ENCODE peak calls at places on chromosomes 3 and 15, in four cellular contexts. B is WTC11, M is K562, H is HepG2. I is an unnamed sample.

GRCh38 chr15:72382146-72382545 is 6.3 kb upstream of the HEXA start:
- DNase-seq in B (no peak), M (no peak), H (peak), I (no peak)

GRCh38 chr3:25454411-25454927 is 26.4 kb downstream of the RARB start:
- DNase-seq in B (no peak), M (no peak), H (no peak), I (no peak)

GRCh38 chr3:39383913-39384664 is 919 bp downstream of the SLC25A38 start:
- DNase-seq in B (peak), M (peak), H (peak), I (peak)

GRCh38 chr3:175208316-175208715 is 349.2 kb downstream of the NAALADL2 start:
- DNase-seq in B (no peak), M (no peak), H (no peak), I (no peak)

GRCh38 chr3:197340521-197340871 is 42.1 kb upstream of the DLG1 start:
- DNase-seq in B (no peak), M (no peak), H (no peak), I (no peak)

GRCh38 chr3:142566096-142566495 is 12.4 kb downstream of the ATR start:
- DNase-seq in B (no peak), M (no peak), H (no peak), I (no peak)

GRCh38 chr3:129230311-129231019 is 18.9 kb upstream of the COPG1 start:
- DNase-seq in B (no peak), M (no peak), H (peak), I (peak)

GRCh38 chr15:91099616-91100560 is at the start of gene SV2B:
- DNase-seq in B (peak), M (no peak), H (no peak), I (no peak)

GRCh38 chr15:90895571-90896117 is 7.5 kb upstream of the MAN2A2 start:
- DNase-seq in B (no peak), M (peak), H (no peak), I (peak)

GRCh38 chr15:42165081-42165480 is 8.6 kb upstream of the PLA2G4F start:
- DNase-seq in B (no peak), M (no peak), H (no peak), I (no peak)

GRCh38 chr3:70067860-70068479 is 68.4 kb downstream of the SAMMSON start:
- DNase-seq in B (no peak), M (no peak), H (no peak), I (no peak)

DNA sequence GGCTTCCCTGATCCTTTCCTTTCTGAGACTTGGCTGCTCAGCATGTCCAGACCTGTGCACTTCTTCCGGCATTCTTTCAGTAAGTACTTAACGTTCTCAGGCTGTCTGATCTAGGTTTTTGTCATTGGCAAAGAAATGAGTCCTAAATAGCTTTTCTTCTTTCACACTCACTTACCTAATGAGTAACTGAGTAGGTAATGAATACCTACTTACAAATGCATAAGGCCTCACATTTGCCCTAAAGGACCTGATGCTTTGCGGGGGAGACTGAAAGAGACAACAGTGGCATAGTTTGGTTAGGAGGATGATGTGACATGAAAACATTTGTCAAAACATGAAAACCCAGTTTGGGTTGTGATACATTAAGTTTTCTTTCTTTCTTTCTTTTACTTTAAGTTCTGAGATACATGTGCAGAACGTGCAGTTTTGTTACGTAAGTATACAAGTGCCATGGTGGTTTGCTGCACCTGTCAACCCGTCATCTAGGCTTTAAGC is 516.7 kb upstream of the CFAP20DC start:
- DNase-seq in B (no peak), M (no peak), H (no peak), I (no peak)
- TF ChIP-seq HMGXB4 in B (no peak), M (no peak), H (no peak), I (no peak)

GRCh38 chr3:126395846-126396513 is 1.3 kb downstream of the CFAP100 start:
- DNase-seq in B (no peak), M (no peak), H (no peak), I (no peak)

GRCh38 chr3:126397610-126398422 is 3.1 kb downstream of the CFAP100 start:
- DNase-seq in B (no peak), M (no peak), H (no peak), I (no peak)

GRCh38 chr3:126398423-126399347 is 4.0 kb downstream of the CFAP100 start:
- DNase-seq in B (no peak), M (no peak), H (no peak), I (no peak)

GRCh38 chr3:126394977-126395321 is 240 bp downstream of the CFAP100 start:
- DNase-seq in B (peak), M (no peak), H (no peak), I (no peak)

DNA sequence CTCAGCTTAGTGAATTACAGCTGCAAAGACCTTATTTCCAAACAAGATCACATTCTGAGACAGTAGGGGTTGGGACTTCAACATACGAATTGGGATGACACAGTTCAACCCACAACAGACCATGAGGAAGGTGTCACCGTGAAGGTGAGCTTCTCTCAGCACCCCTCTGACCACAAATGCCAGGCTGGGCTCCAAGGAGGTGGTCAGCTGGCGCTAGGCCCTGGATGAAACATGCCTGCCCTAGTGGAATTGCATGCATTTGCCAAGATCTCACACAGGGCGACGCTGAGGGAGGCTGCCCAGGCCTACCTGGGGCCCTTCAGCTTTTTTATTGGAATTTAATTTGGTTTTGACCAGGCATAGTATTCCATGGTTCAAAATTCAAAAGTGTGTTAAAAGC is 1.8 kb downstream of the CFAP100 start:
- DNase-seq in B (no peak), M (no peak), H (no peak), I (no peak)
- TF ChIP-seq HMGXB4 in B (no peak), M (no peak), H (no peak), I (no peak)

DNA sequence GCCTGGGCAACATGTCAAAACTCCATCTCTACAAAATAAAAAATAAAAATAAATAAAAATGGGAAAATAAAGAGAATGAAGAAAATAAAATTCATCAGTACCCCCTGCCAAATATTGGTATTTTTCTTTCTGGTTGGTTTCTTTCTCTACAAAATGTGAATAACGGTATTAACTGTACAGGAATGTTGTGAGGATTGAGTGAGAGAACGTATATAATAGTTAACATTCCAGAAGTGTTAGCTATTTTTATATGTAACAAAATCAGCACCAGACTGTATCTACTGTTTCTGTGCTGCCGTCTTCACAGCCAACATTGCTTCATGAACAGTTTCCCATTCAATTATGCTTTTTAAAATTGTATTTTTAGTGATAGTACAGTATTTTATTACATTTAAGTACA is 25.5 kb upstream of the RNU6-1 start:
- DNase-seq in B (no peak), M (no peak), H (no peak), I (no peak)
- TF ChIP-seq HMGXB4 in B (no peak), M (no peak), H (no peak), I (no peak)

GRCh38 chr3:124567168-124567567 is 163.1 kb upstream of the UMPS start:
- DNase-seq in B (no peak), M (no peak), H (no peak), I (no peak)

GRCh38 chr3:124566701-124567100 is 163.6 kb upstream of the UMPS start:
- DNase-seq in B (no peak), M (no peak), H (no peak), I (no peak)

GRCh38 chr3:124572851-124573405 is 157.3 kb upstream of the UMPS start:
- DNase-seq in B (no peak), M (no peak), H (no peak), I (no peak)

GRCh38 chr3:124570232-124570631 is 160.0 kb upstream of the UMPS start:
- DNase-seq in B (no peak), M (no peak), H (no peak), I (no peak)

DNA sequence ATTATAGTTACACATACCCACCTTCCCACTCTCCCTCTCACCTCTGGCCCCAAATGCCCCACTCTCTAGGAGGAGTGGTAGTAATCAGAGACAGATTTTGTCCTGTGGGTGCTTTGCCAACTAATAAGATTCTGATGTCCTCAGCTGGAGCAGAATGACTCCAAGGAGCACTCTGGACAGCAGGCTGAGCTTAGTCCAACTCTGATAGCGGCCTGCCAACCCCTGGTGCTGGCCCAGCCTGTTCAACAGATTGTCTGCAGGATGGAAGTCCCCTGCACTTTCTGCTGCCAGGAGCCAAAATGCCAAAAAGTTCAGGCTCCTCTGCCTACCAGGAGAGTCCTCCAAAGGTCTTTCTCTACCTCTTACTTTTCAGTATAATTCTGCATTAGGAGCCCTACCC is 160.5 kb upstream of the UMPS start:
- DNase-seq in B (no peak), M (no peak), H (no peak), I (no peak)
- TF ChIP-seq HMGXB4 in B (no peak), M (no peak), H (no peak), I (no peak)

GRCh38 chr3:85808750-85809149 is 850.0 kb downstream of the CADM2 start:
- DNase-seq in B (no peak), M (no peak), H (no peak), I (no peak)
- TF ChIP-seq HMGXB4 in B (no peak), M (no peak), H (no peak), I (no peak)

DNA sequence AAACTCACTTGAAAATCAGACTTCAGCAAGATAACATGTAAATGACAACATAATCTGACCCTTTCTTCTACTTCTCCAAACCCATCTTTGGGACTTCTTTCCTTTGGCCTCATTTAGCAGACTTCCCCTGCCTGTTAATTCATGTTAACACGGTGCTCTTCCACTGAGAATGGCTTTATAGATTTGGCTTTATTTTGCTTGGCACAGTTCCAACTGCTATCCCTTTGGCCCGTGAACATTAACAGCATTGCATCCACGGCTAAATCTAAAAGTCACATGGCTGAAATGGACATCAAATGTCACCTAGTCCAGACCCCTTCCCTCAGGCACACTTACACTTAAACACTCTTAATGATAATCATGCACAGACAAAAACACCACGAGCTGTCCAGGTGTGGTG is 3.8 kb downstream of the ZMAT3 start:
- DNase-seq in B (no peak), M (no peak), H (no peak), I (no peak)
- TF ChIP-seq HMGXB4 in B (no peak), M (no peak), H (no peak), I (no peak)

DNA sequence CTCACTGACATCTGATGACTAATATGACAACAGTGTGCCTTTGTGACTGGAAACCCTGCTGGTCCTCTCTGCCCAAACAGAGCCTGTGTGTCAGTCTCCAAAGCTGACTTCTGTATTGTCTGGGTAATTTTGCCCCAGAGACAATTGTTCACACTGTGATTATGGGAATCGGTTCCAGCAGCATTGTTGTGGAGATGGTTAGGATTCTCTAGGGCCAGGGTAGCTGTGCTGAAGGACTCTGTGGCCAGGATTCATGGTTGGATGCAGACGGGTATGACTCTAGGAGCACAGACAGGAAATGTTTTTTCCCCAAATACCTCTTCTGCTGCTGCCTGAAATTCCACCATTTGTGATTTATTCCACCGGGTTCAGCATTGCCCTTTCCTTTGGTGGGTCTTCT is 57.5 kb upstream of the ITGA11 start:
- DNase-seq in B (no peak), M (no peak), H (no peak), I (no peak)
- TF ChIP-seq HMGXB4 in B (no peak), M (no peak), H (no peak), I (no peak)

GRCh38 chr3:127456471-127457093 is 134.0 kb downstream of the TPRA1 start:
- DNase-seq in B (peak), M (no peak), H (no peak), I (no peak)

GRCh38 chr3:127457746-127458145 is 132.8 kb downstream of the TPRA1 start:
- DNase-seq in B (no peak), M (no peak), H (no peak), I (no peak)

GRCh38 chr3:127458698-127459097 is 131.8 kb downstream of the TPRA1 start:
- DNase-seq in B (peak), M (peak), H (no peak), I (no peak)

GRCh38 chr3:127455541-127456450 is 134.7 kb downstream of the TPRA1 start:
- DNase-seq in B (peak), M (peak), H (peak), I (peak)

DNA sequence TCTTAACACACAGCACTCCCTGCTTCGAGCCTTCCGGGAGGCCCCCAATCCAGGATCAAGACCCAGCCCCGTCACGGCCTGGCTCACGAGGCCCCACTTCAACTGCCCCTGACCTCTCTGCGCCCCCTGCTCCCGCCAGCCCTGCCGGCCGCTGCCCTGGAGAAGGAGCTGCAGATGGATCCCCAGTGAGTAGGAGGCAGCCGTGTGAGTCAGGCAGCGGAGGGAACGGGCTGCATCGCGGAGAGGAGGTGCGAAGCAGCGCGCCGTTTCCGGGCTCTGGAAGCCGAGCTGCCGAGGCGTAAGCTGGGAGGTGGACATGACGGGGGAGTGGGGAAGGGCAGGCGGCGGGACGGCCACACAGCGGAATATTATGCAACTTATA is 133.4 kb downstream of the TPRA1 start:
- DNase-seq in B (peak), M (no peak), H (no peak), I (no peak)
- TF ChIP-seq HMGXB4 in B (no peak), M (no peak), H (no peak), I (no peak)

GRCh38 chr3:141051641-141052569 is 758 bp downstream of the SPSB4 start:
- DNase-seq in B (peak), M (no peak), H (no peak), I (peak)
- TF ChIP-seq HMGXB4 in B (peak), M (no peak), H (no peak), I (no peak)

I was measured in A549.